ENCODE peak calls at places on chromosomes 11 and 22, in nine cellular contexts. Y, Z, D, T, V, X, B, W and O are unnamed samples.

GRCh38 chr11:2207212-2207611 is 35.6 kb upstream of the TH start:
- DNase-seq in T (no peak), X (no peak), V (no peak), W (no peak), Y (no peak), Z (peak; percentile 47), B (peak; percentile 26), D (no peak), O (no peak)

GRCh38 chr11:113926273-113927183 is 21.9 kb downstream of the HTR3B start:
- DNase-seq in T (no peak), D (peak; percentile 30), B (no peak), X (no peak), V (no peak), Y (no peak), Z (no peak), W (no peak), O (no peak)

GRCh38 chr11:13284776-13285588 is 7.4 kb downstream of the BMAL1 start:
- DNase-seq in D (no peak), X (no peak), W (no peak), Z (no peak), Y (no peak), T (no peak), B (no peak), V (no peak), O (no peak)

GRCh38 chr11:1361882-1362281 is 27.9 kb upstream of the BRSK2 start:
- DNase-seq in W (no peak), V (no peak), B (no peak), X (no peak), T (no peak), Z (no peak), D (no peak), Y (no peak), O (no peak)

GRCh38 chr22:32341122-32341740 is 16.4 kb upstream of the RFPL3 start:
- DNase-seq in V (no peak), D (no peak), Y (no peak), Z (no peak), B (no peak), T (no peak), W (peak; percentile 63), X (no peak), O (no peak)

GRCh38 chr22:41603873-41604332 is 14.3 kb upstream of the PMM1 start:
- DNase-seq in W (no peak), Y (no peak), V (no peak), B (peak; percentile 8), T (no peak), Z (no peak), D (no peak), X (no peak), O (no peak)

GRCh38 chr11:122491486-122491885 is 164.0 kb upstream of the UBASH3B start:
- DNase-seq in Z (no peak), X (no peak), V (peak; percentile 75), Y (no peak), W (no peak), B (no peak), D (peak; percentile 67), T (no peak), O (no peak)

GRCh38 chr22:45083659-45084305 is 74.0 kb upstream of the PHF21B start:
- DNase-seq in Y (no peak), D (peak; percentile 90), V (peak; percentile 81), B (no peak), Z (no peak), W (no peak), X (no peak), T (no peak), O (no peak)

GRCh38 chr11:17828311-17828751 is 93.8 kb downstream of the KCNC1 start:
- DNase-seq in Z (no peak), B (peak; percentile 88), V (peak; percentile 59), D (peak; percentile 80), Y (peak; percentile 47), T (no peak), W (no peak), X (peak; percentile 37), O (no peak)

GRCh38 chr11:109426442-109426841 is 4.5 kb downstream of the C11orf87 start:
- DNase-seq in X (no peak), B (no peak), V (no peak), Y (no peak), D (peak; percentile 51), Z (no peak), T (no peak), W (no peak), O (no peak)

GRCh38 chr11:23765862-23766261 is 731.0 kb upstream of the LUZP2 start:
- DNase-seq in X (no peak), Z (no peak), W (no peak), Y (no peak), D (peak; percentile 70), T (no peak), B (no peak), V (peak; percentile 79), O (no peak)

GRCh38 chr11:34327804-34328631 is 29.8 kb downstream of the ABTB2 start:
- DNase-seq in V (peak; percentile 40), B (no peak), Z (no peak), Y (no peak), X (peak; percentile 39), T (no peak), W (no peak), D (no peak), O (peak; percentile 30)

GRCh38 chr11:12170984-12171383 is 60.6 kb downstream of the MICAL2 start:
- DNase-seq in V (peak; percentile 49), W (no peak), T (no peak), B (no peak), Z (no peak), D (peak; percentile 87), X (peak; percentile 51), Y (no peak), O (peak; percentile 60)

GRCh38 chr22:35835998-35836691 is 118.5 kb downstream of the APOL5 start:
- DNase-seq in T (peak; percentile 28), W (peak; percentile 39), X (peak; percentile 26), D (peak; percentile 92), B (no peak), Z (no peak), Y (no peak), V (peak; percentile 86), O (no peak)

DNA sequence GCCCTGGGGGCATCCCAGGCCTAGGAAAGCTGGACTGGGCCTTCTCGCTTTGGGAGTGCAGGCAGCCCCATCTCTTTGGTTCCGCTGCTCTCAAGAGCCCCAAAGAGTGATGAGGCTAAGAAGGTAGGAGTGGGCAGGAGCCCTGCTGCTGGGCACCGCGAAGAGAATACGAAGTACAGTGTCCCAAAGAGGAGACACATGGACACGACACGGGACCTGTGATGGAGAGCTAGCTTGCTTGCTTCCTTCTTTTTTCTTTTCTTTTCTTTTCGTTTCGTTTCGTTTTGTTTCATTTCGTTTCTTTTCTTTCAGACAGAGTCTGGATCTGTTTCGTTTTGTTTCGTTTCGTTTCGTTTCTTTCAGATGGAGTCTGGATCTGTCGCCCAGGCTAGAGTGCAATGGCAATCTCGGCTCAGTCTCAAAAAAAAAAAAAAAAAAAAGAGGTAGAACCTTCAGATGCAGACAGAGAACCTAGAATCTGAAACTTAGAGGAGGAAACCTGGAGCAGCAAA is 10.6 kb downstream of the MGAT3 start:
- DNase-seq in X (no peak), Y (no peak), V (no peak), Z (no peak), W (no peak), B (no peak), T (no peak), D (no peak), O (no peak)
- H3K4me3 ChIP-seq in X (no peak overlapping the region), Y (no peak overlapping the region), V (no peak overlapping the region), Z (no peak overlapping the region), W (no peak overlapping the region), B (no peak overlapping the region), T (no peak overlapping the region), D (no peak overlapping the region), O (no peak overlapping the region)

DNA sequence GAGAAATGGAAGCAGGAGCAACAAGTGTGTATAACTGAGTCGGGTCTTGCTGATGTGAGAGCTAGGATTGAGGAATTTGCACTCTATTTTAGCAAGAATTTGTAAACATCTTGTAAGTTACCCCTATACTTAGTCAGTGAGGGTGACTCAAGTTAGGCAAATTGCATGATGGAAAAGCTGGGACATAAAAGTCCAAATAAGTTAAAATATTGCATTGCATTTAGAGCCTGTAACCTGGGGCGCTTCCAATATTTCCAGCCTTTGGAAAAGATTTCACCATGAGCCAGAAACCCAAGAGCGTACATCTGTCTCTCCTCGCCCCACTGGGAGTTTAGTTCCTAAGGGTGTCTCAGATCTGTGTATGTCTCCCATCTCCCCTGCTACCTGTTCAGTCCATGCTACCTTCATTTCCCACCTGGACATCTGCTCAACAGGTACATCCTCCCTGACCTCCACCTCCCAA is 37.0 kb upstream of the ACCSL start:
- DNase-seq in D (peak; percentile 91), Z (no peak), Y (no peak), T (no peak), X (no peak), W (no peak), B (no peak), V (peak; percentile 48), O (no peak)
- H3K27ac ChIP-seq in D (peak overlapping the region; percentile 84), Z (no peak overlapping the region), Y (no peak overlapping the region), T (no peak overlapping the region), X (no peak overlapping the region), W (no peak overlapping the region), B (no peak overlapping the region), V (no peak overlapping the region), O (peak overlapping the region; percentile 43)

GRCh38 chr22:18024276-18024939 is at the start of gene MICAL3:
- DNase-seq in V (peak; percentile 64), X (peak; percentile 66), Z (peak; percentile 61), Y (no peak), W (peak; percentile 54), T (peak; percentile 78), D (peak; percentile 92), B (peak; percentile 84), O (no peak)
- H3K4me1 ChIP-seq in V (peaks cover 2% of the 10 kb centered on the region), X (peaks cover 36% of the 10 kb centered on the region), Z (no peaks in the 10 kb centered on the region), Y (peaks cover 13% of the 10 kb centered on the region), W (peaks cover 10% of the 10 kb centered on the region), T (no peaks in the 10 kb centered on the region), D (peaks cover 10% of the 10 kb centered on the region), B (peaks cover 11% of the 10 kb centered on the region), O (peaks cover 14% of the 10 kb centered on the region)

GRCh38 chr11:123561046-123561781 is 93.2 kb downstream of the SCN3B start:
- DNase-seq in T (no peak), D (peak; percentile 61), X (no peak), B (no peak), V (peak; percentile 56), Y (no peak), Z (no peak), W (no peak), O (no peak)
- H3K4me3 ChIP-seq in T (no peak overlapping the region), D (peak overlapping the region; percentile 64), X (peak overlapping the region; percentile 3), B (no peak overlapping the region), V (no peak overlapping the region), Y (no peak overlapping the region), Z (peak overlapping the region; percentile 42), W (no peak overlapping the region), O (peak overlapping the region; percentile 48)

DNA sequence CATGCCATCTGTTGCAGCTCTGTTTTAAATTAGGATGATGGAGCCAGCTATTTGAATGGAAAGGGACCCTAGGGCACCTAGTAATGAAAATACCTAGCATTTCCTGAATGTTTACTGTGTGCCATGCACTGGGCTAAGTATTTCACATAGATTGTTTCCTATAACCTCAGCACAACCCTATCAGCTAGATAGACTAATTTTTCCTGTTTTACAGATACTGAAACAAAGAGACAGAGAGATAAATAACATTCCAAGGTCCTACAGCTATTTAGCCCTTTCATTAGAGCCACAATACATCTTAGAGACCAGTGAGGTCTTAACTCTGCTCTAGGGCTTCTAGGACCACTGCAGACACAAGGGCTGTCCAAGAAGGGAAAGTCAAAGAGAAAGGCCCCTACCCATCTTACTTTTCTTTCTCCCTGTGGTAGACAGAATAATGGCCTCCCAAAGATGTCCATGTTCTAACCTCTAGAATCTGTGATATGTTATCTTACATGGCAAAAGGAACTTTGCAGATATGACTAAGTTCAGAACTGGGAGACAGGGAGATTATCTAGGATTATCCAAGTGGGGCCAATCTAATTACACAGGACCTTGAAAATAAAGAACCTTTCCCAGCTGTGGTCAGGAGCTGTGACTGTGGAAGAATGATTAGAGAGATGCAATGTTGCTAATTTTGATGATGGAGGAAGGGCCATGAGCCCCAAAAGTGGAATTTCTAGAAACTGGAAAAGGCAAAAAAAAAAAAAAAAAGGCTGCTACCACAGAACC is 157.1 kb downstream of the CCDC34 start:
- DNase-seq in V (no peak), D (no peak), Y (no peak), W (no peak), Z (no peak), T (no peak), B (no peak), X (no peak), O (no peak)
- H3K27ac ChIP-seq in V (no peak overlapping the region), D (no peak overlapping the region), Y (no peak overlapping the region), W (no peak overlapping the region), Z (no peak overlapping the region), T (no peak overlapping the region), B (no peak overlapping the region), X (no peak overlapping the region), O (no peak overlapping the region)